ENCODE peak calls at places on chromosome 5, in six cellular contexts. One of them, this sample, is unnamed.

GRCh38 chr5:103232393-103232999 is 26.1 kb upstream of the MACIR start:
- DNase-seq in T follicular helper cell: no peak
- DNase-seq in activated T-cell treated with anti-CD3 and anti-CD28 coated beads for 24 hours: no peak
- DNase-seq in iPS-NIHi11: peak; percentile 29
- DNase-seq in stimulated activated CD8-positive, alpha-beta memory T cell treated with anti-CD3 and anti-CD28 coated beads, Interleukin-12 subunit alpha, Interleukin-12 subunit beta, amount 100 ng/mL, for 1 hour: no peak
- DNase-seq in AG08395: peak; percentile 53
- DNase-seq in this sample: no peak

GRCh38 chr5:3893975-3894374 is 298.3 kb downstream of the IRX1 start:
- DNase-seq in iPS-NIHi11: no peak
- DNase-seq in stimulated activated CD8-positive, alpha-beta memory T cell treated with anti-CD3 and anti-CD28 coated beads, Interleukin-12 subunit alpha, Interleukin-12 subunit beta, amount 100 ng/mL, for 1 hour: no peak
- DNase-seq in activated T-cell treated with anti-CD3 and anti-CD28 coated beads for 24 hours: no peak
- DNase-seq in AG08395: no peak
- DNase-seq in T follicular helper cell: no peak
- DNase-seq in this sample: no peak

GRCh38 chr5:56515011-56515410 is 281.9 kb upstream of the ANKRD55 start:
- DNase-seq in T follicular helper cell: no peak
- DNase-seq in AG08395: no peak
- DNase-seq in stimulated activated CD8-positive, alpha-beta memory T cell treated with anti-CD3 and anti-CD28 coated beads, Interleukin-12 subunit alpha, Interleukin-12 subunit beta, amount 100 ng/mL, for 1 hour: no peak
- DNase-seq in activated T-cell treated with anti-CD3 and anti-CD28 coated beads for 24 hours: no peak
- DNase-seq in iPS-NIHi11: no peak
- DNase-seq in this sample: no peak

GRCh38 chr5:139600336-139600949 is 39.3 kb downstream of the UBE2D2 start:
- DNase-seq in AG08395: no peak
- DNase-seq in stimulated activated CD8-positive, alpha-beta memory T cell treated with anti-CD3 and anti-CD28 coated beads, Interleukin-12 subunit alpha, Interleukin-12 subunit beta, amount 100 ng/mL, for 1 hour: no peak
- DNase-seq in T follicular helper cell: no peak
- DNase-seq in activated T-cell treated with anti-CD3 and anti-CD28 coated beads for 24 hours: no peak
- DNase-seq in iPS-NIHi11: no peak
- DNase-seq in this sample: no peak

GRCh38 chr5:119449882-119450281 is 2.4 kb upstream of the HSD17B4 start:
- DNase-seq in AG08395: no peak
- DNase-seq in iPS-NIHi11: no peak
- DNase-seq in stimulated activated CD8-positive, alpha-beta memory T cell treated with anti-CD3 and anti-CD28 coated beads, Interleukin-12 subunit alpha, Interleukin-12 subunit beta, amount 100 ng/mL, for 1 hour: no peak
- DNase-seq in T follicular helper cell: no peak
- DNase-seq in activated T-cell treated with anti-CD3 and anti-CD28 coated beads for 24 hours: no peak
- DNase-seq in this sample: no peak

GRCh38 chr5:159448-160172 is 31.7 kb upstream of the LRRC14B start:
- DNase-seq in stimulated activated CD8-positive, alpha-beta memory T cell treated with anti-CD3 and anti-CD28 coated beads, Interleukin-12 subunit alpha, Interleukin-12 subunit beta, amount 100 ng/mL, for 1 hour: no peak
- DNase-seq in T follicular helper cell: no peak
- DNase-seq in iPS-NIHi11: no peak
- DNase-seq in activated T-cell treated with anti-CD3 and anti-CD28 coated beads for 24 hours: no peak
- DNase-seq in AG08395: peak; percentile 27
- DNase-seq in this sample: peak; percentile 49

GRCh38 chr5:53303105-53303504 is 177.3 kb upstream of the FST start:
- DNase-seq in T follicular helper cell: no peak
- DNase-seq in stimulated activated CD8-positive, alpha-beta memory T cell treated with anti-CD3 and anti-CD28 coated beads, Interleukin-12 subunit alpha, Interleukin-12 subunit beta, amount 100 ng/mL, for 1 hour: no peak
- DNase-seq in iPS-NIHi11: no peak
- DNase-seq in activated T-cell treated with anti-CD3 and anti-CD28 coated beads for 24 hours: no peak
- DNase-seq in AG08395: peak; percentile 68
- DNase-seq in this sample: no peak

GRCh38 chr5:39570418-39571027 is 145.7 kb upstream of the DAB2 start:
- DNase-seq in T follicular helper cell: no peak
- DNase-seq in stimulated activated CD8-positive, alpha-beta memory T cell treated with anti-CD3 and anti-CD28 coated beads, Interleukin-12 subunit alpha, Interleukin-12 subunit beta, amount 100 ng/mL, for 1 hour: no peak
- DNase-seq in iPS-NIHi11: no peak
- DNase-seq in AG08395: peak; percentile 59
- DNase-seq in activated T-cell treated with anti-CD3 and anti-CD28 coated beads for 24 hours: no peak
- DNase-seq in this sample: no peak

GRCh38 chr5:173234129-173234793 is 745 bp downstream of the NKX2-5 start:
- DNase-seq in T follicular helper cell: no peak
- DNase-seq in activated T-cell treated with anti-CD3 and anti-CD28 coated beads for 24 hours: no peak
- DNase-seq in stimulated activated CD8-positive, alpha-beta memory T cell treated with anti-CD3 and anti-CD28 coated beads, Interleukin-12 subunit alpha, Interleukin-12 subunit beta, amount 100 ng/mL, for 1 hour: no peak
- DNase-seq in AG08395: no peak
- DNase-seq in iPS-NIHi11: no peak
- DNase-seq in this sample: peak; percentile 54

GRCh38 chr5:60102961-60103683 is 209.6 kb upstream of the PDE4D start:
- DNase-seq in activated T-cell treated with anti-CD3 and anti-CD28 coated beads for 24 hours: no peak
- DNase-seq in iPS-NIHi11: no peak
- DNase-seq in AG08395: peak; percentile 29
- DNase-seq in stimulated activated CD8-positive, alpha-beta memory T cell treated with anti-CD3 and anti-CD28 coated beads, Interleukin-12 subunit alpha, Interleukin-12 subunit beta, amount 100 ng/mL, for 1 hour: no peak
- DNase-seq in T follicular helper cell: no peak
- DNase-seq in this sample: no peak

GRCh38 chr5:27316283-27316675 is 277.9 kb upstream of the CDH9 start:
- DNase-seq in AG08395: peak; percentile 11
- DNase-seq in T follicular helper cell: no peak
- DNase-seq in iPS-NIHi11: no peak
- DNase-seq in stimulated activated CD8-positive, alpha-beta memory T cell treated with anti-CD3 and anti-CD28 coated beads, Interleukin-12 subunit alpha, Interleukin-12 subunit beta, amount 100 ng/mL, for 1 hour: no peak
- DNase-seq in activated T-cell treated with anti-CD3 and anti-CD28 coated beads for 24 hours: no peak
- DNase-seq in this sample: no peak

GRCh38 chr5:168171901-168172717 is 119.3 kb upstream of the WWC1 start:
- DNase-seq in stimulated activated CD8-positive, alpha-beta memory T cell treated with anti-CD3 and anti-CD28 coated beads, Interleukin-12 subunit alpha, Interleukin-12 subunit beta, amount 100 ng/mL, for 1 hour: no peak
- DNase-seq in iPS-NIHi11: no peak
- DNase-seq in T follicular helper cell: no peak
- DNase-seq in activated T-cell treated with anti-CD3 and anti-CD28 coated beads for 24 hours: no peak
- DNase-seq in AG08395: no peak
- DNase-seq in this sample: peak; percentile 79

GRCh38 chr5:170638454-170639220 is 134.8 kb downstream of the KCNIP1 start:
- DNase-seq in T follicular helper cell: peak; percentile 36
- DNase-seq in activated T-cell treated with anti-CD3 and anti-CD28 coated beads for 24 hours: peak; percentile 60
- DNase-seq in AG08395: peak; percentile 70
- DNase-seq in stimulated activated CD8-positive, alpha-beta memory T cell treated with anti-CD3 and anti-CD28 coated beads, Interleukin-12 subunit alpha, Interleukin-12 subunit beta, amount 100 ng/mL, for 1 hour: peak; percentile 31
- DNase-seq in iPS-NIHi11: peak; percentile 90
- DNase-seq in this sample: peak; percentile 59

GRCh38 chr5:34857894-34858293 is 18.9 kb downstream of the TTC23L start:
- DNase-seq in iPS-NIHi11: no peak
- DNase-seq in AG08395: no peak
- DNase-seq in activated T-cell treated with anti-CD3 and anti-CD28 coated beads for 24 hours: no peak
- DNase-seq in T follicular helper cell: no peak
- DNase-seq in stimulated activated CD8-positive, alpha-beta memory T cell treated with anti-CD3 and anti-CD28 coated beads, Interleukin-12 subunit alpha, Interleukin-12 subunit beta, amount 100 ng/mL, for 1 hour: no peak
- DNase-seq in this sample: no peak

GRCh38 chr5:38872826-38873225 is 27.0 kb downstream of the OSMR start:
- DNase-seq in stimulated activated CD8-positive, alpha-beta memory T cell treated with anti-CD3 and anti-CD28 coated beads, Interleukin-12 subunit alpha, Interleukin-12 subunit beta, amount 100 ng/mL, for 1 hour: no peak
- DNase-seq in AG08395: no peak
- DNase-seq in iPS-NIHi11: no peak
- DNase-seq in T follicular helper cell: no peak
- DNase-seq in activated T-cell treated with anti-CD3 and anti-CD28 coated beads for 24 hours: no peak
- DNase-seq in this sample: no peak

GRCh38 chr5:132335402-132335801 is 34.1 kb upstream of the SLC22A5 start:
- DNase-seq in stimulated activated CD8-positive, alpha-beta memory T cell treated with anti-CD3 and anti-CD28 coated beads, Interleukin-12 subunit alpha, Interleukin-12 subunit beta, amount 100 ng/mL, for 1 hour: no peak
- DNase-seq in activated T-cell treated with anti-CD3 and anti-CD28 coated beads for 24 hours: no peak
- DNase-seq in AG08395: no peak
- DNase-seq in iPS-NIHi11: no peak
- DNase-seq in T follicular helper cell: no peak
- DNase-seq in this sample: no peak

GRCh38 chr5:145941677-145942130 is 5.3 kb downstream of the SH3RF2 start:
- DNase-seq in T follicular helper cell: no peak
- DNase-seq in iPS-NIHi11: no peak
- DNase-seq in stimulated activated CD8-positive, alpha-beta memory T cell treated with anti-CD3 and anti-CD28 coated beads, Interleukin-12 subunit alpha, Interleukin-12 subunit beta, amount 100 ng/mL, for 1 hour: no peak
- DNase-seq in AG08395: no peak
- DNase-seq in activated T-cell treated with anti-CD3 and anti-CD28 coated beads for 24 hours: no peak
- DNase-seq in this sample: peak; percentile 39

GRCh38 chr5:4419276-4419675 is 720.9 kb upstream of the ADAMTS16 start:
- DNase-seq in T follicular helper cell: no peak
- DNase-seq in stimulated activated CD8-positive, alpha-beta memory T cell treated with anti-CD3 and anti-CD28 coated beads, Interleukin-12 subunit alpha, Interleukin-12 subunit beta, amount 100 ng/mL, for 1 hour: no peak
- DNase-seq in iPS-NIHi11: no peak
- DNase-seq in AG08395: no peak
- DNase-seq in activated T-cell treated with anti-CD3 and anti-CD28 coated beads for 24 hours: no peak
- DNase-seq in this sample: no peak

GRCh38 chr5:177310757-177311173 is 933 bp downstream of the MXD3 start:
- DNase-seq in activated T-cell treated with anti-CD3 and anti-CD28 coated beads for 24 hours: no peak
- DNase-seq in AG08395: no peak
- DNase-seq in stimulated activated CD8-positive, alpha-beta memory T cell treated with anti-CD3 and anti-CD28 coated beads, Interleukin-12 subunit alpha, Interleukin-12 subunit beta, amount 100 ng/mL, for 1 hour: no peak
- DNase-seq in iPS-NIHi11: no peak
- DNase-seq in T follicular helper cell: no peak
- DNase-seq in this sample: no peak

GRCh38 chr5:5702934-5703333 is 280.5 kb downstream of the ICE1 start:
- DNase-seq in AG08395: no peak
- DNase-seq in stimulated activated CD8-positive, alpha-beta memory T cell treated with anti-CD3 and anti-CD28 coated beads, Interleukin-12 subunit alpha, Interleukin-12 subunit beta, amount 100 ng/mL, for 1 hour: no peak
- DNase-seq in T follicular helper cell: no peak
- DNase-seq in activated T-cell treated with anti-CD3 and anti-CD28 coated beads for 24 hours: no peak
- DNase-seq in iPS-NIHi11: no peak
- DNase-seq in this sample: no peak

GRCh38 chr5:165328856-165329255 is 1823.4 kb downstream of the MAT2B start:
- DNase-seq in iPS-NIHi11: no peak
- DNase-seq in stimulated activated CD8-positive, alpha-beta memory T cell treated with anti-CD3 and anti-CD28 coated beads, Interleukin-12 subunit alpha, Interleukin-12 subunit beta, amount 100 ng/mL, for 1 hour: no peak
- DNase-seq in AG08395: no peak
- DNase-seq in T follicular helper cell: no peak
- DNase-seq in activated T-cell treated with anti-CD3 and anti-CD28 coated beads for 24 hours: no peak
- DNase-seq in this sample: no peak

GRCh38 chr5:141848771-141849370 is 29.3 kb downstream of the PCDH1 start:
- DNase-seq in AG08395: no peak
- DNase-seq in stimulated activated CD8-positive, alpha-beta memory T cell treated with anti-CD3 and anti-CD28 coated beads, Interleukin-12 subunit alpha, Interleukin-12 subunit beta, amount 100 ng/mL, for 1 hour: peak; percentile 6
- DNase-seq in iPS-NIHi11: peak; percentile 80
- DNase-seq in T follicular helper cell: no peak
- DNase-seq in activated T-cell treated with anti-CD3 and anti-CD28 coated beads for 24 hours: peak; percentile 26
- DNase-seq in this sample: peak; percentile 88

GRCh38 chr5:96321371-96321770 is 111.7 kb downstream of the PCSK1 start:
- DNase-seq in stimulated activated CD8-positive, alpha-beta memory T cell treated with anti-CD3 and anti-CD28 coated beads, Interleukin-12 subunit alpha, Interleukin-12 subunit beta, amount 100 ng/mL, for 1 hour: no peak
- DNase-seq in T follicular helper cell: no peak
- DNase-seq in activated T-cell treated with anti-CD3 and anti-CD28 coated beads for 24 hours: no peak
- DNase-seq in AG08395: peak; percentile 37
- DNase-seq in iPS-NIHi11: no peak
- DNase-seq in this sample: peak; percentile 56

GRCh38 chr5:14928661-14929060 is 57.1 kb upstream of the ANKH start:
- DNase-seq in AG08395: no peak
- DNase-seq in activated T-cell treated with anti-CD3 and anti-CD28 coated beads for 24 hours: no peak
- DNase-seq in stimulated activated CD8-positive, alpha-beta memory T cell treated with anti-CD3 and anti-CD28 coated beads, Interleukin-12 subunit alpha, Interleukin-12 subunit beta, amount 100 ng/mL, for 1 hour: no peak
- DNase-seq in T follicular helper cell: no peak
- DNase-seq in iPS-NIHi11: no peak
- DNase-seq in this sample: peak; percentile 30

GRCh38 chr5:127492854-127493738 is 24.3 kb upstream of the PRRC1 start:
- DNase-seq in iPS-NIHi11: peak; percentile 28
- DNase-seq in AG08395: peak; percentile 44
- DNase-seq in T follicular helper cell: no peak
- DNase-seq in activated T-cell treated with anti-CD3 and anti-CD28 coated beads for 24 hours: no peak
- DNase-seq in stimulated activated CD8-positive, alpha-beta memory T cell treated with anti-CD3 and anti-CD28 coated beads, Interleukin-12 subunit alpha, Interleukin-12 subunit beta, amount 100 ng/mL, for 1 hour: no peak
- DNase-seq in this sample: no peak

GRCh38 chr5:149053027-149053705 is 9.7 kb downstream of the SH3TC2 start:
- DNase-seq in T follicular helper cell: no peak
- DNase-seq in iPS-NIHi11: no peak
- DNase-seq in activated T-cell treated with anti-CD3 and anti-CD28 coated beads for 24 hours: no peak
- DNase-seq in stimulated activated CD8-positive, alpha-beta memory T cell treated with anti-CD3 and anti-CD28 coated beads, Interleukin-12 subunit alpha, Interleukin-12 subunit beta, amount 100 ng/mL, for 1 hour: no peak
- DNase-seq in AG08395: peak; percentile 76
- DNase-seq in this sample: peak; percentile 71

GRCh38 chr5:135398160-135398854 is 724 bp downstream of the MACROH2A1 start:
- DNase-seq in iPS-NIHi11: peak; percentile 66
- DNase-seq in T follicular helper cell: no peak
- DNase-seq in stimulated activated CD8-positive, alpha-beta memory T cell treated with anti-CD3 and anti-CD28 coated beads, Interleukin-12 subunit alpha, Interleukin-12 subunit beta, amount 100 ng/mL, for 1 hour: no peak
- DNase-seq in activated T-cell treated with anti-CD3 and anti-CD28 coated beads for 24 hours: peak; percentile 21
- DNase-seq in AG08395: no peak
- DNase-seq in this sample: peak; percentile 74

GRCh38 chr5:20678814-20679298 is 690.9 kb upstream of the CDH18 start:
- DNase-seq in T follicular helper cell: no peak
- DNase-seq in stimulated activated CD8-positive, alpha-beta memory T cell treated with anti-CD3 and anti-CD28 coated beads, Interleukin-12 subunit alpha, Interleukin-12 subunit beta, amount 100 ng/mL, for 1 hour: no peak
- DNase-seq in iPS-NIHi11: no peak
- DNase-seq in AG08395: no peak
- DNase-seq in activated T-cell treated with anti-CD3 and anti-CD28 coated beads for 24 hours: no peak
- DNase-seq in this sample: peak; percentile 77

GRCh38 chr5:127216906-127217675 is 73.5 kb upstream of the MEGF10 start:
- DNase-seq in AG08395: no peak
- DNase-seq in activated T-cell treated with anti-CD3 and anti-CD28 coated beads for 24 hours: no peak
- DNase-seq in T follicular helper cell: no peak
- DNase-seq in iPS-NIHi11: no peak
- DNase-seq in stimulated activated CD8-positive, alpha-beta memory T cell treated with anti-CD3 and anti-CD28 coated beads, Interleukin-12 subunit alpha, Interleukin-12 subunit beta, amount 100 ng/mL, for 1 hour: no peak
- DNase-seq in this sample: no peak

GRCh38 chr5:65769539-65769938 is 47.5 kb downstream of the NLN start:
- DNase-seq in T follicular helper cell: no peak
- DNase-seq in stimulated activated CD8-positive, alpha-beta memory T cell treated with anti-CD3 and anti-CD28 coated beads, Interleukin-12 subunit alpha, Interleukin-12 subunit beta, amount 100 ng/mL, for 1 hour: no peak
- DNase-seq in activated T-cell treated with anti-CD3 and anti-CD28 coated beads for 24 hours: no peak
- DNase-seq in AG08395: peak; percentile 80
- DNase-seq in iPS-NIHi11: no peak
- DNase-seq in this sample: peak; percentile 72

GRCh38 chr5:165370772-165371171 is 1865.4 kb downstream of the MAT2B start:
- DNase-seq in iPS-NIHi11: no peak
- DNase-seq in activated T-cell treated with anti-CD3 and anti-CD28 coated beads for 24 hours: no peak
- DNase-seq in T follicular helper cell: no peak
- DNase-seq in stimulated activated CD8-positive, alpha-beta memory T cell treated with anti-CD3 and anti-CD28 coated beads, Interleukin-12 subunit alpha, Interleukin-12 subunit beta, amount 100 ng/mL, for 1 hour: no peak
- DNase-seq in AG08395: no peak
- DNase-seq in this sample: no peak

GRCh38 chr5:38540348-38540747 is 16.1 kb downstream of the LIFR start:
- DNase-seq in iPS-NIHi11: no peak
- DNase-seq in stimulated activated CD8-positive, alpha-beta memory T cell treated with anti-CD3 and anti-CD28 coated beads, Interleukin-12 subunit alpha, Interleukin-12 subunit beta, amount 100 ng/mL, for 1 hour: no peak
- DNase-seq in AG08395: no peak
- DNase-seq in activated T-cell treated with anti-CD3 and anti-CD28 coated beads for 24 hours: no peak
- DNase-seq in T follicular helper cell: no peak
- DNase-seq in this sample: no peak